ENCODE peak calls at places on chromosomes 4 and X, in nine cellular contexts. I is iris pigment epithelial cell; P is LoVo; Z is foreskin fibroblast; C is stimulated activated CD8-positive, alpha-beta memory T cell treated with anti-CD3 and anti-CD28 coated beads, Interleukin-15, amount 100 ng/mL, for 4 hours; K is NCI-H82; W is NCI-H146; G is stimulated activated naive CD8-positive, alpha-beta T cell treated with anti-CD3 and anti-CD28 coated beads, Interleukin-15, Interleukin-2, amounts not matched to agents 100 U/mL and 50 U/mL, for 24 hours; X is lung microvascular endothelial cell. O is an unnamed sample.

GRCh38 chr4:141133146-141134006 is at the start of gene RNF150:
- DNase-seq in K (peak; percentile 92), Z (peak; percentile 79), G (peak; percentile 64), X (peak; percentile 61), C (no peak), I (peak; percentile 83), W (peak; percentile 77), P (no peak), O (peak; percentile 91)

GRCh38 chr4:78551420-78552351 is at the start of gene ANXA3:
- DNase-seq in G (peak; percentile 27), C (no peak), W (peak; percentile 69), I (no peak), K (peak; percentile 32), X (peak; percentile 27), Z (no peak), P (peak; percentile 65), O (peak; percentile 7)

GRCh38 chrX:19017271-19017670 is 33.4 kb upstream of the PHKA2 start:
- DNase-seq in I (peak; percentile 18), Z (no peak), G (no peak), W (peak; percentile 32), X (peak; percentile 16), C (no peak), P (peak; percentile 1), K (peak; percentile 78), O (peak; percentile 3)

GRCh38 chr4:6290769-6291547 is 21.3 kb downstream of the WFS1 start:
- DNase-seq in P (no peak), G (no peak), X (no peak), K (no peak), W (no peak), I (no peak), Z (no peak), C (no peak), O (no peak)

GRCh38 chr4:145183023-145183422 is 2.6 kb upstream of the OTUD4 start:
- DNase-seq in I (no peak), G (no peak), K (no peak), P (no peak), W (no peak), Z (peak; percentile 10), C (no peak), X (no peak), O (no peak)

GRCh38 chrX:7263961-7264360 is 116.0 kb upstream of the PUDP start:
- DNase-seq in Z (peak; percentile 47), C (no peak), X (peak; percentile 7), K (no peak), P (no peak), I (peak; percentile 22), W (no peak), G (no peak), O (no peak)

GRCh38 chr4:169219440-169219839 is 51.3 kb downstream of the SH3RF1 start:
- DNase-seq in X (no peak), Z (no peak), P (no peak), I (no peak), K (no peak), W (no peak), C (no peak), G (no peak), O (no peak)

GRCh38 chr4:140363558-140363957 is 9.9 kb upstream of the SCOC start:
- DNase-seq in C (no peak), W (peak; percentile 54), G (no peak), I (no peak), P (no peak), X (no peak), K (no peak), Z (no peak), O (peak; percentile 43)

GRCh38 chrX:44234116-44234515 is 109.4 kb downstream of the EFHC2 start:
- DNase-seq in C (no peak), G (no peak), Z (no peak), X (no peak), W (no peak), P (no peak), I (no peak), K (no peak), O (no peak)

O was measured in NCI-H1092 treated with DMSO at 0.1 percent for 48 hours.